ENCODE peak calls at places on chromosome 4, in seven cellular contexts. W is heart left ventricle, U is fibroblast of pulmonary artery, J is foreskin fibroblast, K is right atrium auricular region, O is progenitor cell of endocrine pancreas, N is H9. Q is an unnamed sample.

GRCh38 chr4:1476140-1476513 is 69.9 kb upstream of the NKX1-1 start:
- DNase-seq in N (no peak), W (no peak), U (no peak), J (no peak), O (no peak), K (no peak), Q (no peak)

GRCh38 chr4:152810715-152811287 is 31.0 kb downstream of the ARFIP1 start:
- DNase-seq in N (no peak), K (no peak), O (no peak), J (no peak), U (no peak), W (no peak), Q (no peak)

GRCh38 chr4:140609548-140610425 is 41.0 kb upstream of the UCP1 start:
- DNase-seq in K (no peak), O (no peak), N (no peak), W (peak), J (peak), U (peak), Q (no peak)

GRCh38 chr4:66911898-66912297 is 633.4 kb downstream of the CENPC start:
- DNase-seq in W (no peak), U (peak), N (no peak), K (no peak), O (no peak), J (no peak), Q (no peak)

GRCh38 chr4:71604785-71605184 is 179.1 kb downstream of the GC start:
- DNase-seq in U (no peak), N (no peak), W (no peak), K (no peak), O (no peak), J (no peak), Q (no peak)

GRCh38 chr4:124641715-124642380 is 70.7 kb downstream of the ANKRD50 start:
- DNase-seq in U (peak), O (no peak), J (peak), N (no peak), K (no peak), W (no peak), Q (no peak)

GRCh38 chr4:121376541-121376940 is 4.3 kb downstream of the QRFPR start:
- DNase-seq in K (no peak), J (no peak), W (no peak), O (no peak), U (no peak), N (no peak), Q (no peak)

GRCh38 chr4:75845992-75846391 is 56.3 kb downstream of the PPEF2 start:
- DNase-seq in W (no peak), U (no peak), K (no peak), N (no peak), J (no peak), O (no peak), Q (no peak)

GRCh38 chr4:141058739-141059507 is 74.3 kb downstream of the RNF150 start:
- DNase-seq in K (no peak), W (no peak), O (no peak), J (peak), N (no peak), U (peak), Q (no peak)

GRCh38 chr4:77052352-77052751 is 23.4 kb downstream of the CCNI start:
- DNase-seq in J (peak), N (peak), U (peak), W (peak), K (no peak), O (no peak), Q (peak)

GRCh38 chr4:146058531-146058930 is 117.0 kb upstream of the LSM6 start:
- DNase-seq in J (no peak), U (no peak), W (no peak), N (no peak), K (no peak), O (no peak), Q (no peak)

GRCh38 chr4:173524218-173525117 is 5.6 kb downstream of the HAND2 start:
- DNase-seq in O (no peak), N (peak), K (no peak), U (no peak), W (no peak), J (no peak), Q (no peak)

GRCh38 chr4:77220841-77221613 is 64.0 kb downstream of the CCNG2 start:
- DNase-seq in U (peak), O (no peak), N (no peak), J (no peak), K (peak), W (peak), Q (no peak)

GRCh38 chr4:82084747-82085146 is 289.0 kb downstream of the HNRNPD start:
- DNase-seq in W (no peak), U (no peak), O (no peak), N (no peak), J (no peak), K (no peak), Q (no peak)
- TF ChIP-seq CTCF in W (no peak), U (no peak), O (no peak), N (no peak), J (no peak), K (no peak), Q (no peak)

DNA sequence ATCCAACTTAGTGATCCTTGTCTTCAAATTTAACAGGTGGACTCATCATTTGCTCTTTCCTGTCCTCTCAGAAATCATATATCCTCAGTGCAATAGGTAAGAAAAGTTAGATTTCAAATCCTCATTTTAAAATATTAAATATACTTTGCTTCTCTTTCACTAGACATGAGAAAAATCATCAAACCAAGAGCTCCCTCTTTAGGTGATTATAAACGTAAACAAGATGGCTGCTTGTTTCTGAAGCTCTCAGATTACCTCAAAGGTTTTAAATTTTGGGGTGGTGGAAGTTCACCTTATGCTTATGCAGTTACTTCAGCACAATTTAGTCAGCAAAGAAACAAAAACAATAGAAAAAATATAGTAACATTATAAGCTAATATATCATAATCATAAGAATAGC is 27.3 kb downstream of the CSN3 start:
- DNase-seq in J (no peak), N (no peak), U (peak), K (no peak), O (no peak), W (no peak), Q (no peak)
- TF ChIP-seq CTCF in J (no peak), N (peak), U (peak), K (no peak), O (peak), W (no peak), Q (no peak)

GRCh38 chr4:144615182-144615581 is 30.8 kb upstream of the HHIP start:
- DNase-seq in W (no peak), O (no peak), N (no peak), K (no peak), U (peak), J (peak), Q (no peak)

DNA sequence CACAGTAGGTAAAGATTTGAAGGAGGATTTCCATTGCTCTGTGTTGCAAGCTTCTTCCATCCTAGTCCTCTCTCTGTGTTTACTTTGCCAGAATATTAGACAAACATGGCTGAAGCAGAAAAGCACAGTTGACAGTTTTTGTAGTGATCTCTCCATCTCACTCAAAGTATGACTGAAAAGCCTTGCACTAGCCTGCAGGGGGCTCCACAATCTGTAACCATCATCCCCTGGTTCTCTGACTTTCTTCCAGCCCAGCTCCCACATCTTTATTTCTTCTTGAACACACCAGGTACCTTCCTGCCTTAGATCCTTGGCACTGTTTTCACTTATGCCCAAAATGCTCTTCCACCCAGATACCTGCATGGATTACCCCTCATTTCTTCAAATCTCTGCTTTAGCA is 34.1 kb upstream of the HHIP start:
- DNase-seq in W (no peak), J (no peak), K (no peak), U (peak), O (no peak), N (peak), Q (peak)
- TF ChIP-seq CTCF in W (peak), J (peak), K (peak), U (peak), O (peak), N (peak), Q (peak)

GRCh38 chr4:82802906-82803305 is 4.3 kb upstream of the SCD5 start:
- DNase-seq in N (no peak), U (peak), J (no peak), O (no peak), K (no peak), W (no peak), Q (no peak)

GRCh38 chr4:82798168-82799005 is at the start of gene SCD5:
- DNase-seq in K (peak), O (peak), W (peak), J (peak), U (peak), N (peak), Q (peak)

GRCh38 chr4:82803746-82804145 is 5.2 kb upstream of the SCD5 start:
- DNase-seq in W (no peak), U (no peak), K (no peak), O (no peak), J (no peak), N (no peak), Q (no peak)

GRCh38 chr4:82799006-82799881 is 648 bp upstream of the SCD5 start:
- DNase-seq in W (no peak), U (no peak), K (peak), J (no peak), O (no peak), N (peak), Q (no peak)

DNA sequence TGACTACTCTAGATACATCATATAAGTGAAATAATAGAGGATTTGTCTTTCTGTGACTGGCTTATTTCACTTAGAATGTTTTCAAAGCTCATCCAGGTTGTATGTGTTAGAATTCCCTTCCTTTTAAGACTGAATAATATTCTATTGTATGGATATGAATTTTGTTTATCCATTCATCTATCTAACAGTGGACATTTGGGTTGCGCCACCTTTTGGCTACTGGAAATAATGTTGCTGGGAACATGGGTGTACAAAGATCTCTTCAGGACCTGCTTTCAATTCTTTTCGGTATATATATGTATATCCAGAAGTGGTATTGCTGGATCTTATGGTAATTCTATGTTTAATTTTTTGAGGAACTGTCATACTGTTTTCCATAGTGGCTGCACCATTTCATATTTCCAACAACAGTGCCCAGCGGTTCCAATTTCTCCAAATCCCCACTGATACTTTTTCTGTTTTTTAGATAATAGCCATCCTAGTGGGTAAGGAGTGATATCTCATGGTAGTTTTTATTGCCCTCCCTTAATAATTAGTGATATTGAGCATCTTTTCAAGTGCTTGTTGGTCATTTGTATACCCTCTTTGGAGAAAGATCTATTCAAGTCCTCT is 3.4 kb upstream of the SCD5 start:
- DNase-seq in K (no peak), U (peak), W (no peak), J (no peak), O (no peak), N (no peak), Q (no peak)
- TF ChIP-seq CTCF in K (peak), U (peak), W (no peak), J (peak), O (peak), N (peak), Q (no peak)

GRCh38 chr4:169124661-169125060 is 114.6 kb upstream of the CBR4 start:
- DNase-seq in O (no peak), N (no peak), U (no peak), K (no peak), W (no peak), J (no peak), Q (no peak)
- TF ChIP-seq CTCF in O (no peak), N (no peak), U (no peak), K (no peak), W (no peak), J (no peak), Q (no peak)

GRCh38 chr4:28682872-28683271 is 1822.2 kb downstream of the STIM2 start:
- DNase-seq in O (no peak), N (no peak), K (no peak), J (no peak), U (no peak), W (no peak), Q (no peak)

GRCh38 chr4:28690890-28691289 is 1830.2 kb downstream of the STIM2 start:
- DNase-seq in J (no peak), N (no peak), O (no peak), K (no peak), U (no peak), W (no peak), Q (no peak)

DNA sequence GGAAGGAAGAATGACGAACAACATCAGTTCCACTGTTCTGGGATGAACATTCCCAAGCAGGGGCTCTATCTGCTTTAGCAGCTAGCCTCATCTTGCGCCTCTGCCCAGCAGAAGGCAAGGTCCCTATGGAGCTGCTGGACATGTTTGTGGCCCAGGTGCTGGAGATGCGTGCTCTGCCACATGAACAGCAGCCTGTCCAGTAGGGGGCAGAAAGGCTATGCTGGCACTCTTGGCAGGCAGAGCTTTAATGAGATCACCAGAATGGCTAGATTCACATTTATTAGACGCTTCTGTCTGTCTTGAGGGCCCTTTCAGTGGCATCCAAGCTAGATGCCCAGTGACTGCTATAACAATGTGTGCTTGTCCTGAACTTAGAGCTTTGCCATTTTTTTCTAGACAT is 1826.0 kb downstream of the STIM2 start:
- DNase-seq in O (peak), U (peak), J (no peak), W (no peak), K (no peak), N (peak), Q (peak)
- TF ChIP-seq CTCF in O (peak), U (peak), J (peak), W (peak), K (peak), N (peak), Q (peak)

Q was measured in endothelial cell.